ENCODE peak calls at places on chromosomes 3 and 15, in five cellular contexts. One of them, this sample, is unnamed. For H3K9me3, the result is how much of the 10 kb centered on the place peaks cover.

GRCh38 chr3:182226995-182227394 is 515.3 kb downstream of the SOX2 start:
- DNase-seq in right atrium auricular region: no peak
- DNase-seq in breast epithelium: no peak
- DNase-seq in A549: no peak
- DNase-seq in BE2C: no peak
- DNase-seq in this sample: no peak

GRCh38 chr3:152159328-152159727 is 109.4 kb upstream of the MBNL1 start:
- DNase-seq in breast epithelium: no peak
- DNase-seq in A549: peak
- DNase-seq in BE2C: no peak
- DNase-seq in right atrium auricular region: no peak
- DNase-seq in this sample: no peak

GRCh38 chr3:196788509-196788908 is 48.9 kb downstream of the PAK2 start:
- DNase-seq in right atrium auricular region: no peak
- DNase-seq in A549: no peak
- DNase-seq in BE2C: no peak
- DNase-seq in breast epithelium: no peak
- DNase-seq in this sample: no peak

GRCh38 chr3:45664558-45664957 is 24.6 kb upstream of the SACM1L start:
- DNase-seq in A549: no peak
- DNase-seq in BE2C: no peak
- DNase-seq in breast epithelium: no peak
- DNase-seq in right atrium auricular region: no peak
- DNase-seq in this sample: no peak

GRCh38 chr3:174498638-174499037 is 360.5 kb upstream of the NAALADL2 start:
- DNase-seq in breast epithelium: no peak
- DNase-seq in A549: no peak
- DNase-seq in right atrium auricular region: no peak
- DNase-seq in BE2C: no peak
- DNase-seq in this sample: no peak

GRCh38 chr3:106261396-106261795 is 392.6 kb upstream of the CBLB start:
- DNase-seq in right atrium auricular region: no peak
- DNase-seq in breast epithelium: no peak
- DNase-seq in A549: no peak
- DNase-seq in BE2C: no peak
- DNase-seq in this sample: no peak

GRCh38 chr3:185558395-185558794 is 6.0 kb upstream of the LIPH start:
- DNase-seq in A549: no peak
- DNase-seq in breast epithelium: peak
- DNase-seq in BE2C: no peak
- DNase-seq in right atrium auricular region: no peak
- DNase-seq in this sample: no peak

GRCh38 chr15:62119224-62119925 is 45.7 kb downstream of the C2CD4B start:
- DNase-seq in BE2C: no peak
- DNase-seq in A549: peak
- DNase-seq in right atrium auricular region: no peak
- DNase-seq in breast epithelium: no peak
- DNase-seq in this sample: no peak

GRCh38 chr3:185623909-185624308 is 37.8 kb downstream of the SENP2 start:
- DNase-seq in BE2C: no peak
- DNase-seq in right atrium auricular region: no peak
- DNase-seq in breast epithelium: no peak
- DNase-seq in A549: no peak
- DNase-seq in this sample: no peak

GRCh38 chr3:142263126-142263525 is 37.7 kb upstream of the GK5 start:
- DNase-seq in right atrium auricular region: no peak
- DNase-seq in BE2C: no peak
- DNase-seq in A549: no peak
- DNase-seq in breast epithelium: no peak
- DNase-seq in this sample: no peak

GRCh38 chr3:133487920-133488540 is 85.5 kb upstream of the CDV3 start:
- DNase-seq in breast epithelium: no peak
- DNase-seq in A549: peak
- DNase-seq in BE2C: no peak
- DNase-seq in right atrium auricular region: no peak
- DNase-seq in this sample: no peak

GRCh38 chr3:107988464-107989156 is 102.2 kb downstream of the CD47 start:
- DNase-seq in breast epithelium: no peak
- DNase-seq in BE2C: peak
- DNase-seq in right atrium auricular region: no peak
- DNase-seq in A549: no peak
- DNase-seq in this sample: peak

GRCh38 chr15:78004919-78005634 is 72.4 kb downstream of the TBC1D2B start:
- DNase-seq in A549: no peak
- DNase-seq in breast epithelium: no peak
- DNase-seq in BE2C: peak
- DNase-seq in right atrium auricular region: peak
- DNase-seq in this sample: peak

GRCh38 chr15:98549003-98549402 is 99.3 kb upstream of the IGF1R start:
- DNase-seq in right atrium auricular region: no peak
- DNase-seq in breast epithelium: no peak
- DNase-seq in A549: no peak
- DNase-seq in BE2C: no peak
- DNase-seq in this sample: no peak

GRCh38 chr3:56813656-56813965 is 11.9 kb upstream of the ARHGEF3 start:
- DNase-seq in breast epithelium: no peak
- DNase-seq in BE2C: no peak
- DNase-seq in A549: no peak
- DNase-seq in right atrium auricular region: no peak
- DNase-seq in this sample: no peak

GRCh38 chr3:44981220-44981619 is 5.2 kb downstream of the EXOSC7 start:
- DNase-seq in BE2C: no peak
- DNase-seq in right atrium auricular region: no peak
- DNase-seq in breast epithelium: no peak
- DNase-seq in A549: no peak
- DNase-seq in this sample: no peak

GRCh38 chr3:151724846-151725562 is 8.7 kb upstream of the AADACL2 start:
- DNase-seq in BE2C: no peak
- DNase-seq in A549: no peak
- DNase-seq in breast epithelium: no peak
- DNase-seq in right atrium auricular region: no peak
- DNase-seq in this sample: no peak

GRCh38 chr3:13352621-13353131 is 67.4 kb downstream of the NUP210 start:
- DNase-seq in BE2C: no peak
- DNase-seq in breast epithelium: no peak
- DNase-seq in right atrium auricular region: no peak
- DNase-seq in A549: no peak
- DNase-seq in this sample: no peak

GRCh38 chr3:37115451-37115850 is 58.9 kb downstream of the LRRFIP2 start:
- DNase-seq in breast epithelium: no peak
- DNase-seq in BE2C: no peak
- DNase-seq in A549: no peak
- DNase-seq in right atrium auricular region: no peak
- DNase-seq in this sample: no peak

GRCh38 chr3:185270262-185270955 is 16.6 kb upstream of the EHHADH start:
- DNase-seq in A549: peak
- DNase-seq in breast epithelium: no peak
- DNase-seq in right atrium auricular region: no peak
- DNase-seq in BE2C: peak
- DNase-seq in this sample: no peak

GRCh38 chr15:70032509-70032908 is 65.2 kb downstream of the TLE3 start:
- DNase-seq in right atrium auricular region: no peak
- DNase-seq in A549: no peak
- DNase-seq in breast epithelium: no peak
- DNase-seq in BE2C: no peak
- DNase-seq in this sample: no peak

GRCh38 chr15:100224206-100225185 is 117.3 kb downstream of the ADAMTS17 start:
- DNase-seq in BE2C: no peak
- DNase-seq in right atrium auricular region: no peak
- DNase-seq in breast epithelium: no peak
- DNase-seq in A549: no peak
- DNase-seq in this sample: no peak

GRCh38 chr15:49501586-49501985 is 78.5 kb downstream of the FGF7 start:
- DNase-seq in A549: no peak
- DNase-seq in breast epithelium: no peak
- DNase-seq in BE2C: no peak
- DNase-seq in right atrium auricular region: no peak
- DNase-seq in this sample: no peak

GRCh38 chr3:54773251-54773650 is 154.6 kb downstream of the LRTM1 start:
- DNase-seq in A549: no peak
- DNase-seq in right atrium auricular region: no peak
- DNase-seq in breast epithelium: no peak
- DNase-seq in BE2C: no peak
- DNase-seq in this sample: no peak

GRCh38 chr3:107710851-107711250 is 188.1 kb downstream of the BBX start:
- DNase-seq in breast epithelium: no peak
- DNase-seq in right atrium auricular region: peak
- DNase-seq in BE2C: no peak
- DNase-seq in A549: peak
- DNase-seq in this sample: peak

GRCh38 chr3:82783188-82783587 is 1021.7 kb upstream of the GBE1 start:
- DNase-seq in right atrium auricular region: no peak
- DNase-seq in breast epithelium: no peak
- DNase-seq in A549: no peak
- DNase-seq in BE2C: no peak
- DNase-seq in this sample: no peak

GRCh38 chr3:196971094-196971698 is 2.6 kb upstream of the PIGZ start:
- DNase-seq in breast epithelium: no peak
- DNase-seq in right atrium auricular region: no peak
- DNase-seq in BE2C: no peak
- DNase-seq in A549: no peak
- DNase-seq in this sample: no peak

GRCh38 chr3:128041378-128041777 is 10.9 kb upstream of the SEC61A1 start:
- DNase-seq in A549: no peak
- DNase-seq in right atrium auricular region: no peak
- DNase-seq in BE2C: no peak
- DNase-seq in breast epithelium: no peak
- DNase-seq in this sample: no peak

GRCh38 chr3:12553921-12554391 is 2.9 kb upstream of the MKRN2 start:
- DNase-seq in right atrium auricular region: no peak
- DNase-seq in breast epithelium: no peak
- DNase-seq in BE2C: peak
- DNase-seq in A549: no peak
- DNase-seq in this sample: peak

GRCh38 chr3:73772076-73772475 is 147.3 kb upstream of the PDZRN3 start:
- DNase-seq in breast epithelium: no peak
- DNase-seq in A549: no peak
- DNase-seq in BE2C: no peak
- DNase-seq in right atrium auricular region: no peak
- DNase-seq in this sample: no peak

GRCh38 chr3:73768594-73769308 is 144.0 kb upstream of the PDZRN3 start:
- DNase-seq in right atrium auricular region: no peak
- DNase-seq in BE2C: no peak
- DNase-seq in A549: no peak
- DNase-seq in breast epithelium: no peak
- DNase-seq in this sample: no peak

GRCh38 chr3:73762855-73763254 is 138.1 kb upstream of the PDZRN3 start:
- DNase-seq in BE2C: no peak
- DNase-seq in A549: no peak
- DNase-seq in right atrium auricular region: no peak
- DNase-seq in breast epithelium: no peak
- DNase-seq in this sample: no peak

GRCh38 chr3:73765878-73766564 is 141.3 kb upstream of the PDZRN3 start:
- DNase-seq in A549: no peak
- DNase-seq in BE2C: no peak
- DNase-seq in right atrium auricular region: no peak
- DNase-seq in breast epithelium: no peak
- DNase-seq in this sample: no peak

DNA sequence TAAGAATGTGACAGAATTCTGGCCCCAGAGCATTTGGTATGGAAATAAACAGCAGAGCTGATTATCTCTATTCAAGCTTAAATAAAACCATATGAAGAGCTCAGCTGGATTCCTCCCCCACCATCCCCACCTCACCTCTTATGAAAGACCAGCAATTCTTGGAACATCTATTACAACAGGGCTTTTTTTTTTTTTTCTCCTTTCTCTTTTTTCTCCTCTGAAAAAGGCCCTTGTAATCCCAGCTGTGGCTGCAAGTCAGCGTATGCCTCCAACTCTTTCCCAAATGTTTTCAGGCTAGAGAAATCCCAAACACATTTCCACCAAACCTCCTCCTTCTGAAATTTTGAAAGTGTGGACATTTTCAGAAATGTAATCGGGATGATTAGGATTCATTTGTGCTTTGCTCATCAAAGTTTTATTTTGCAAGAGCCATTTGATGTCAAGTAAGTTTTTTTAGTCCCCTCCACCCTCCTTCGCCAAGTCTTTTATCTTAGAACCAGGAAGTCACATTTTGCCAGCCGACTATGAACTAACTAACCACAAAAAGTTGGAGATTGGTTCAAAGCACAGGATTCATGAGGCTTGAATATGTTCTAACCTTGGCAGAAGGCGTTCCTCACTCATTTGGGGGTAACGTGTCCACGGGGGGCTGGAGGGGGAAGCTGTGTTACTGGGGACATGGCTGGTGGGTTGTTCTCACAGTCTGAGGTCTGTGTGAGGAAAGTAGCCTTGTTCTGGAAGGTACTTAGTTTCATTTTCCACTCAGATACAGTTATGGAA is 142.0 kb upstream of the PDZRN3 start:
- DNase-seq in BE2C: no peak
- DNase-seq in A549: no peak
- DNase-seq in breast epithelium: no peak
- DNase-seq in right atrium auricular region: no peak
- DNase-seq in this sample: no peak
- H3K4me3 ChIP-seq in BE2C: no peak
- H3K4me3 ChIP-seq in A549: no peak
- H3K4me3 ChIP-seq in breast epithelium: peak
- H3K4me3 ChIP-seq in right atrium auricular region: peak
- H3K4me3 ChIP-seq in this sample: peak

GRCh38 chr3:110454066-110454465 is 617.5 kb upstream of the NECTIN3 start:
- DNase-seq in breast epithelium: no peak
- DNase-seq in A549: no peak
- DNase-seq in BE2C: no peak
- DNase-seq in right atrium auricular region: no peak
- DNase-seq in this sample: no peak

GRCh38 chr3:110457508-110457907 is 614.1 kb upstream of the NECTIN3 start:
- DNase-seq in right atrium auricular region: no peak
- DNase-seq in A549: no peak
- DNase-seq in breast epithelium: no peak
- DNase-seq in BE2C: no peak
- DNase-seq in this sample: no peak

GRCh38 chr3:110459021-110459420 is 612.6 kb upstream of the NECTIN3 start:
- DNase-seq in A549: no peak
- DNase-seq in BE2C: no peak
- DNase-seq in breast epithelium: no peak
- DNase-seq in right atrium auricular region: no peak
- DNase-seq in this sample: no peak

GRCh38 chr3:110456001-110456400 is 615.6 kb upstream of the NECTIN3 start:
- DNase-seq in right atrium auricular region: no peak
- DNase-seq in A549: no peak
- DNase-seq in breast epithelium: no peak
- DNase-seq in BE2C: no peak
- DNase-seq in this sample: no peak

GRCh38 chr3:110456438-110457138 is 615.0 kb upstream of the NECTIN3 start:
- DNase-seq in A549: no peak
- DNase-seq in breast epithelium: no peak
- DNase-seq in right atrium auricular region: no peak
- DNase-seq in BE2C: no peak
- DNase-seq in this sample: no peak
- TF ChIP-seq CTCF in A549: no peak
- TF ChIP-seq CTCF in breast epithelium: no peak
- TF ChIP-seq CTCF in right atrium auricular region: no peak
- TF ChIP-seq CTCF in BE2C: peak
- TF ChIP-seq CTCF in this sample: no peak

GRCh38 chr3:73609655-73610054 is 15.1 kb downstream of the PDZRN3 start:
- DNase-seq in A549: no peak
- DNase-seq in right atrium auricular region: no peak
- DNase-seq in breast epithelium: no peak
- DNase-seq in BE2C: no peak
- DNase-seq in this sample: no peak
- H3K9me3 ChIP-seq in A549: under half
- H3K9me3 ChIP-seq in right atrium auricular region: under half
- H3K9me3 ChIP-seq in breast epithelium: under half
- H3K9me3 ChIP-seq in BE2C: under half
- H3K9me3 ChIP-seq in this sample: under half

GRCh38 chr3:20047940-20048339 is 7.7 kb downstream of the KAT2B start:
- DNase-seq in breast epithelium: no peak
- DNase-seq in BE2C: no peak
- DNase-seq in right atrium auricular region: no peak
- DNase-seq in A549: no peak
- DNase-seq in this sample: no peak
- H3K4me3 ChIP-seq in breast epithelium: peak
- H3K4me3 ChIP-seq in BE2C: no peak
- H3K4me3 ChIP-seq in right atrium auricular region: no peak
- H3K4me3 ChIP-seq in A549: no peak
- H3K4me3 ChIP-seq in this sample: peak